ENCODE peak calls at places on chromosomes 3 and 15, in ten cellular contexts. E, Z, D, K, I, P, A, J, M and H are unnamed samples.

GRCh38 chr15:50865515-50866370 is 42.7 kb upstream of the AP4E1 start:
- DNase-seq in K (no peak), Z (no peak), E (no peak), I (no peak), A (no peak), J (no peak), D (no peak), P (no peak), M (no peak), H (no peak)

GRCh38 chr3:87867001-87867400 is 191.8 kb downstream of the CGGBP1 start:
- DNase-seq in Z (no peak), P (no peak), D (no peak), K (no peak), A (peak; percentile 50), M (no peak), E (no peak), I (no peak), J (no peak), H (no peak)

GRCh38 chr15:29756358-29757267 is 65.7 kb downstream of the TJP1 start:
- DNase-seq in Z (no peak), D (no peak), I (no peak), J (no peak), A (no peak), E (no peak), P (no peak), K (no peak), M (no peak), H (no peak)

GRCh38 chr3:184693011-184693975 is 18.6 kb downstream of the MAGEF1 start:
- DNase-seq in J (no peak), P (no peak), K (no peak), D (no peak), M (no peak), Z (no peak), A (no peak), I (no peak), E (no peak), H (no peak)

GRCh38 chr15:50884583-50884982 is 23.9 kb upstream of the AP4E1 start:
- DNase-seq in D (no peak), J (no peak), K (no peak), Z (no peak), M (no peak), E (no peak), P (no peak), I (no peak), A (peak; percentile 38), H (no peak)

GRCh38 chr3:46860381-46861292 is 2.6 kb downstream of the MYL3 start:
- DNase-seq in K (no peak), I (peak; percentile 70), P (no peak), E (no peak), D (peak; percentile 80), A (no peak), J (peak; percentile 68), M (no peak), Z (no peak), H (peak; percentile 68)

GRCh38 chr3:188319569-188319968 is 165.6 kb downstream of the LPP start:
- DNase-seq in P (no peak), D (no peak), A (peak; percentile 50), K (no peak), E (no peak), Z (no peak), J (no peak), M (no peak), I (no peak), H (no peak)

GRCh38 chr3:4546346-4547178 is 53.4 kb downstream of the ITPR1 start:
- DNase-seq in K (no peak), M (no peak), A (no peak), I (no peak), J (no peak), D (no peak), Z (no peak), E (no peak), P (no peak), H (no peak)

GRCh38 chr3:140223631-140224030 is 288.6 kb downstream of the CLSTN2 start:
- DNase-seq in A (peak; percentile 26), J (no peak), M (no peak), E (no peak), I (no peak), P (no peak), K (no peak), D (no peak), Z (no peak), H (no peak)

GRCh38 chr15:95715919-95716318 is 614.6 kb upstream of the NR2F2 start:
- DNase-seq in Z (no peak), M (no peak), P (no peak), K (no peak), J (no peak), D (no peak), I (no peak), E (peak; percentile 48), A (no peak), H (no peak)